ENCODE peak calls at places on chromosomes 13 and 19, in four cellular contexts. D is epithelial cell of esophagus, J is coronary artery, H is fibroblast of lung. U is an unnamed sample.
A peak's percentile ranks its signal among the peaks of the same experiment; 100 is the strongest.

GRCh38 chr19:40510526-40511115 is 43.8 kb downstream of the SPTBN4 start:
- DNase-seq in J (no peak), D (no peak), H (no peak), U (peak; percentile 29)

GRCh38 chr13:25372275-25373081 is 704 bp downstream of the ATP8A2 start:
- DNase-seq in D (no peak), J (no peak), H (no peak), U (no peak)

GRCh38 chr19:45657520-45658163 is 10.4 kb upstream of the GIPR start:
- DNase-seq in D (no peak), H (no peak), J (no peak), U (no peak)

GRCh38 chr19:48685583-48685982 is 10.2 kb upstream of the FUT2 start:
- DNase-seq in D (peak; percentile 41), J (no peak), H (no peak), U (no peak)

GRCh38 chr13:96033220-96034015 is 19.8 kb downstream of the UGGT2 start:
- DNase-seq in H (no peak), D (no peak), J (no peak), U (no peak)

GRCh38 chr19:46015080-46015960 is 7.5 kb downstream of the PGLYRP1 start:
- DNase-seq in D (peak; percentile 83), H (peak; percentile 17), J (no peak), U (peak; percentile 8)

GRCh38 chr19:14410054-14410774 is 8.9 kb downstream of the DDX39A start:
- DNase-seq in J (no peak), D (no peak), H (no peak), U (no peak)

GRCh38 chr19:51002542-51003311 is 1.3 kb upstream of the KLK8 start:
- DNase-seq in D (peak; percentile 16), H (no peak), J (no peak), U (no peak)

GRCh38 chr13:45750566-45750965 is 48.4 kb downstream of the CBY2 start:
- DNase-seq in D (no peak), J (no peak), H (no peak), U (no peak)

GRCh38 chr13:45119469-45119989 is 781 bp upstream of the GTF2F2 start:
- DNase-seq in H (peak; percentile 72), J (no peak), D (peak; percentile 32), U (peak; percentile 73)

GRCh38 chr13:110944968-110945952 is 30.4 kb upstream of the ANKRD10 start:
- DNase-seq in H (peak; percentile 4), D (no peak), J (peak; percentile 11), U (no peak)

GRCh38 chr19:33143897-33144405 is 12.0 kb downstream of the WDR88 start:
- DNase-seq in D (peak; percentile 51), H (peak; percentile 56), J (no peak), U (peak; percentile 41)

GRCh38 chr13:100515410-100515800 is 73.2 kb downstream of the GGACT start:
- DNase-seq in J (no peak), H (no peak), D (no peak), U (no peak)

GRCh38 chr19:5947435-5947834 is 30.5 kb downstream of the RANBP3 start:
- DNase-seq in J (no peak), D (no peak), H (peak; percentile 80), U (peak; percentile 69)

GRCh38 chr13:87003265-87003664 is 667.9 kb upstream of the SLITRK5 start:
- DNase-seq in J (no peak), D (peak; percentile 19), H (peak; percentile 28), U (no peak)

GRCh38 chr19:45881909-45882528 is 3.9 kb downstream of the IRF2BP1 start:
- DNase-seq in D (no peak), J (no peak), H (no peak), U (no peak)

GRCh38 chr13:100597253-100597652 is 8.7 kb upstream of the GGACT start:
- DNase-seq in D (no peak), J (no peak), H (no peak), U (peak; percentile 37)

GRCh38 chr19:1104452-1105216 is 840 bp downstream of the GPX4 start:
- DNase-seq in D (peak; percentile 74), H (peak; percentile 70), J (peak; percentile 89), U (peak; percentile 59)

GRCh38 chr13:27482996-27483395 is 32.6 kb upstream of the MTIF3 start:
- DNase-seq in D (no peak), H (no peak), J (no peak), U (no peak)

GRCh38 chr19:8610041-8610927 is at the start of gene ADAMTS10:
- DNase-seq in J (no peak), D (no peak), H (peak; percentile 44), U (peak; percentile 59)

GRCh38 chr13:78881054-78881453 is 222.1 kb upstream of the OBI1 start:
- DNase-seq in D (no peak), J (no peak), H (no peak), U (no peak)

GRCh38 chr19:5679289-5680082 is 830 bp downstream of the MICOS13 start:
- DNase-seq in J (no peak), D (no peak), H (no peak), U (no peak)

GRCh38 chr19:6925801-6926751 is 38.7 kb downstream of the ADGRE1 start:
- DNase-seq in D (no peak), J (no peak), H (no peak), U (no peak)

GRCh38 chr19:55146078-55146647 is 2.8 kb downstream of the TNNT1 start:
- DNase-seq in D (peak; percentile 56), J (no peak), H (no peak), U (no peak)

GRCh38 chr19:49705919-49706318 is 15.0 kb downstream of the CPT1C start:
- DNase-seq in J (no peak), H (no peak), D (no peak), U (no peak)

GRCh38 chr13:78714717-78715116 is 55.8 kb upstream of the OBI1 start:
- DNase-seq in J (no peak), D (no peak), H (no peak), U (no peak)

GRCh38 chr19:4375620-4376228 is 24.6 kb downstream of the SH3GL1 start:
- DNase-seq in H (peak; percentile 85), J (no peak), D (no peak), U (peak; percentile 66)
- TF ChIP-seq CTCF in H (peak; percentile 35), J (no peak), D (peak; percentile 28), U (peak; percentile 61)

GRCh38 chr13:43058318-43058674 is 34.9 kb downstream of the DNAJC15 start:
- DNase-seq in D (peak; percentile 96), J (no peak), H (peak; percentile 39), U (peak; percentile 87)

GRCh38 chr13:43058836-43059235 is 35.5 kb downstream of the DNAJC15 start:
- DNase-seq in J (no peak), H (no peak), D (no peak), U (peak; percentile 79)

GRCh38 chr13:43057653-43058317 is 34.4 kb downstream of the DNAJC15 start:
- DNase-seq in D (peak; percentile 5), H (peak; percentile 20), J (no peak), U (peak; percentile 92)

DNA sequence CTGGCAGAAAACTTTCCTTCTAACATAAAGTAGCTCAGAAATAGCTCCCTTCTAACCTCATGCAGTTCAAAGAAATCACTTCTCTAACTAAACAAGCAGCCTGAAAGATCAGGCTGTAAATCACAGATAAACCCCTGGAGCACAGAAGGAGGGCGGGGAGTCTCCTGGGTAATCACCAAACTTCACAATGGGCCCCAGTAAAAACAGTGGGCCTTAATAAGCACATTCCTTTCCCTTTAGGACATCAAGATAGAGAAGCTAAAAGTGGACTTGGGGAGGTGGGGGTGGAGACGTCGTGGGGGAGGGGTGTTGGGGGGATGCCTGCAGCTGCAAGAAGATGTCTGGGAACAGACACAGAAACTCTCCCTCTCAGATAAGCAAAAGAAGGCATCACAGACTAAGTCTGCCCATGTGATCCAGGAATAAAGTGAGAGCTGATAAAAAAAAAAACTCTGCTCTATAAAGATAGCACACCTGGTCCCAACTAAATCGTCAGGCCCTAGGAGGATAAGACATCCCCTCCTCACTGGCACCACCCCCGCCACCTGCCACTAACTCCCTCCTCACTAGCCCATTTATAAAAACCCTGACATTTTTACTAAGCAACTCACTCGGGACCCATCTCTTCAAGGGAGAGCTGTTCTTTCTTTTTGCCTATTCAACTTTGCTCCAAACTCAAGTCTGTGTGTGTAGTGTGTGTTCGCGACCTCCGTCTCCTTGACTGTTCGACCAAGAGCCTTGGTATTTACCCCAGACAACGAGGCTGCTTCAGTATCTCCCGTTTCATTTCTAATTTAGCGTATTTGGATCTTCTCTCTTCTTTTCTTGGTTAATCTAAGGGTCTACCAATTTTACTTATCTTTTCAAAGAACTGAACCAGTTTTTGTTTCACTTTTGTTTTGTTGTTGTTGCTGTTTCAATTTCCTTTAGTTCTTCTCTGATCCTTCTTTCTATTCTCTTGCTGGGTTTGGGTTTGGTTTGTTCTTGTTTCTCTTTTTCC is 31.7 kb downstream of the DNAJC15 start:
- DNase-seq in D (peak; percentile 52), J (no peak), H (peak; percentile 84), U (peak; percentile 87)
- H3K4me3 ChIP-seq in D (peak overlapping the region; percentile 3), J (peak overlapping the region; percentile 63), H (peak overlapping the region; percentile 96), U (peak overlapping the region; percentile 49)

GRCh38 chr13:32259116-32259515 is 56.0 kb downstream of the ZAR1L start:
- DNase-seq in J (no peak), H (no peak), D (no peak), U (no peak)
- TF ChIP-seq CTCF in J (no peak), H (no peak), D (peak; percentile 38), U (no peak)

GRCh38 chr13:50167967-50168366 is 152.7 kb downstream of the KCNRG start:
- DNase-seq in J (no peak), D (no peak), H (no peak), U (no peak)
- H3K4me3 ChIP-seq in J (no peak overlapping the region), D (no peak overlapping the region), H (no peak overlapping the region), U (no peak overlapping the region)

DNA sequence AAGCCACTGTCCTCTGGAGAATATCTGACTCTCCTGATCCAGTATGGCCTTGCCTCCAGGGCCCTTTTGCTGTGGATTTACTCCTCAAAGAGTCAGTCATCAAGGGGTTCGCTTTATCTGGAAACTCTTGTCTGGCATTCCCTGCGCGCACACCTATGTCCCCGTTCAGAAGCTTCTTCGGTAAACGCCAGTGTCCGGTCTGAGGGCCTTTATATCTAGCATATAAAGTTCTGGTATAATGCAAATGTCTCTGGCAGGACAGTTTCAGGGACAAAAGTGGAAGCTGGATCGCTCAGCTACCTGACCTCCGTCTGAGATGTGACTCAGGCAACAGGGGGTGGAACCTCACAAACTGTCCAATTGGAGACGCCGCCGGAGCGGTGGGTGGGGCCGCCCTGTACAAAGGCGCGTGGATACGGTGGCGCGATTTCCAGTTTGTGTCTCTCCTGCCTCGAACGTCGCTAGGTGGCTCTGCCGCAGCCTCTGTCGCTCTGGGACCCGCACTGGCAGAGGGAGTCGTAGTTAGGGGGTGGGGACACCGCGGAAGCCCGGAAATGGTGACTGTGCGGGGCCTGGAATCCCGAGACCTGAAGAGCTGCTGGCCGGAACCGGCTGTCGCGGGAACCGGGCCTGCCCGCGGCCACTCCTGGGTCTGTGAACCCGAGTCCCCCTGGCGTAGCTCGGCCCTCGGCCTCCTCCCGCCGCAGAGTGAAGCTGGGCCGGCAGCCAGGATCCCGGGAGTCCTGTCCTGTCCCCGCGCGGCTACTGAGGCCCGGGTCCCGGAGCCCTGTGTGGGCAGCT is 10.6 kb upstream of the ZNF709 start:
- DNase-seq in D (peak; percentile 81), H (peak; percentile 75), J (peak; percentile 97), U (peak; percentile 78)
- TF ChIP-seq CTCF in D (peak; percentile 26), H (no peak), J (no peak), U (peak; percentile 37)

DNA sequence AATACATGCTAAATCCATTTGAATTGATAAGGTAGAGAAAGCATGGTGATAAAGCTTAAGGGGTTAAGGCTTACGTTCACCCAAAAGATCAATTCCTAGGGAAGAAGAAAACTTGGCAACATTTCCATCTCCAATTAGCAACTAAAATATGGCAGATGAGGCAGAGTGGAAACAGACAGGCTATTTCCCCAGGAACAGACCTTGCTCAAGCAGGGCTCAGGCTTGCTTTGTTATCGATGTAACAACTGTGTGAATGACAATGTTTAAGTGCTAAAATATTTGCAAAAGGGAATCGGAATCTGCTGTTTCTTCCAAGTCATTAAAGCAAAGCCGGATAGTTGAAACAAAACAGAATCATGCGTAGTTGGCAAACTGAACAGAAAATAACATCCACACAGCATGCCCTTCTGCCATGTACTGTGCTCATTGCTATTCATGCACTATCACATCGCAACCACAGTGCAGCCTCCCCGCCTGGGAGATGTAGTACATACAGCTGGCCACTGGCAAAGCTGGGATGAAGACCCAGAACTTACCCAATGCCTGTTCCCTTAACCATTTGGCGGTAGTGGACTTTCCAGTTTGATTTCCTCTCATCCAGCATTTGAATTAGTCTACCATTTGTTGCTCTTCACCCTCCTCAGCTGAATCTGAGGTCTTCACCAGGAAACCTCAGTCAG is 799.1 kb downstream of the DIAPH3 start:
- DNase-seq in J (no peak), H (no peak), D (no peak), U (no peak)
- H3K4me3 ChIP-seq in J (no peak overlapping the region), H (no peak overlapping the region), D (no peak overlapping the region), U (no peak overlapping the region)